ENCODE peak calls at places on chromosome 10, in four cellular contexts. E is mammary epithelial cell, P is uterus, A is sigmoid colon. N is an unnamed sample.

GRCh38 chr10:85580585-85580984 is 786.0 kb downstream of the GRID1 start:
- DNase-seq in E (no peak), P (no peak), A (no peak), N (no peak)

GRCh38 chr10:103618575-103619423 is 125.3 kb downstream of the NEURL1 start:
- DNase-seq in E (no peak), P (peak; percentile 85), A (peak; percentile 88), N (no peak)

GRCh38 chr10:61503051-61503450 is 49.9 kb upstream of the TMEM26 start:
- DNase-seq in E (peak; percentile 32), P (no peak), A (no peak), N (no peak)

GRCh38 chr10:63766766-63767505 is 245.7 kb downstream of the REEP3 start:
- DNase-seq in E (peak; percentile 8), P (no peak), A (no peak), N (no peak)

GRCh38 chr10:70481831-70482530 is 3.4 kb downstream of the PALD1 start:
- DNase-seq in E (no peak), P (peak; percentile 62), A (peak; percentile 87), N (no peak)

GRCh38 chr10:86876748-86877147 is 80.7 kb downstream of the MMRN2 start:
- DNase-seq in E (no peak), P (no peak), A (no peak), N (no peak)

GRCh38 chr10:68559872-68560200 is 301 bp upstream of the TET1 start:
- DNase-seq in E (no peak), P (no peak), A (peak; percentile 69), N (no peak)

GRCh38 chr10:72329290-72330058 is 25.2 kb downstream of the DNAJB12 start:
- DNase-seq in E (no peak), P (no peak), A (no peak), N (no peak)

GRCh38 chr10:103273026-103273425 is 3.9 kb upstream of the INA start:
- DNase-seq in E (peak; percentile 99), P (no peak), A (no peak), N (no peak)

GRCh38 chr10:58662314-58662713 is 149.6 kb downstream of the BICC1 start:
- DNase-seq in E (peak; percentile 90), P (no peak), A (no peak), N (no peak)

GRCh38 chr10:52172581-52172980 is 141.5 kb upstream of the DKK1 start:
- DNase-seq in E (no peak), P (no peak), A (no peak), N (no peak)

GRCh38 chr10:90779573-90779972 is 78.3 kb downstream of the HTR7 start:
- DNase-seq in E (peak; percentile 35), P (no peak), A (no peak), N (no peak)

GRCh38 chr10:6052247-6053221 is 9.6 kb downstream of the IL2RA start:
- DNase-seq in E (peak; percentile 68), P (no peak), A (peak; percentile 58), N (no peak)

GRCh38 chr10:21740989-21741388 is 207.0 kb downstream of the MLLT10 start:
- DNase-seq in E (no peak), P (no peak), A (no peak), N (no peak)

GRCh38 chr10:113097046-113097415 is 147.0 kb downstream of the TCF7L2 start:
- DNase-seq in E (no peak), P (no peak), A (no peak), N (no peak)

GRCh38 chr10:116554628-116555027 is 8.9 kb downstream of the PNLIP start:
- DNase-seq in E (no peak), P (no peak), A (no peak), N (no peak)

GRCh38 chr10:68628576-68629127 is 68.5 kb downstream of the TET1 start:
- DNase-seq in E (no peak), P (no peak), A (no peak), N (no peak)

GRCh38 chr10:47438857-47439474 is 44.9 kb downstream of the ANXA8 start:
- DNase-seq in E (peak; percentile 62), P (no peak), A (no peak), N (peak; percentile 59)

GRCh38 chr10:21894648-21895342 is 108.7 kb downstream of the DNAJC1 start:
- DNase-seq in E (no peak), P (no peak), A (no peak), N (no peak)

GRCh38 chr10:117568226-117568625 is 25.7 kb downstream of the EMX2 start:
- DNase-seq in E (no peak), P (no peak), A (no peak), N (no peak)

GRCh38 chr10:71191459-71192113 is 20.8 kb upstream of the UNC5B start:
- DNase-seq in E (no peak), P (no peak), A (no peak), N (no peak)

GRCh38 chr10:45464958-45465567 is 91.0 kb downstream of the ALOX5 start:
- DNase-seq in E (peak; percentile 47), P (peak; percentile 56), A (no peak), N (peak; percentile 65)

GRCh38 chr10:16843252-16843870 is 26.1 kb upstream of the RSU1 start:
- DNase-seq in E (peak; percentile 61), P (no peak), A (no peak), N (peak; percentile 27)
- TF ChIP-seq CTCF in E (peak; percentile 38), P (peak; percentile 43), A (peak; percentile 31), N (peak; percentile 51)

GRCh38 chr10:60041489-60042133 is 135.3 kb upstream of the CCDC6 start:
- DNase-seq in E (no peak), P (no peak), A (no peak), N (no peak)

GRCh38 chr10:60031664-60032063 is 125.3 kb upstream of the CCDC6 start:
- DNase-seq in E (no peak), P (no peak), A (no peak), N (no peak)

GRCh38 chr10:60040003-60040662 is 133.8 kb upstream of the CCDC6 start:
- DNase-seq in E (no peak), P (no peak), A (no peak), N (no peak)

GRCh38 chr10:60032723-60033122 is 126.4 kb upstream of the CCDC6 start:
- DNase-seq in E (peak; percentile 59), P (no peak), A (no peak), N (peak; percentile 71)

GRCh38 chr10:60035984-60036383 is 129.6 kb upstream of the CCDC6 start:
- DNase-seq in E (no peak), P (no peak), A (no peak), N (no peak)
- H3K4me3 ChIP-seq in E (no peak overlapping the region), P (no peak overlapping the region), A (no peak overlapping the region), N (no peak overlapping the region)

GRCh38 chr10:124351481-124352220 is 67.1 kb downstream of the OAT start:
- DNase-seq in E (no peak), P (no peak), A (no peak), N (no peak)

GRCh38 chr10:124350806-124351205 is 67.9 kb downstream of the OAT start:
- DNase-seq in E (no peak), P (no peak), A (peak; percentile 44), N (no peak)

GRCh38 chr10:124354411-124355382 is 64.0 kb downstream of the OAT start:
- DNase-seq in E (no peak), P (peak; percentile 21), A (no peak), N (no peak)

GRCh38 chr10:124353896-124354295 is 64.8 kb downstream of the OAT start:
- DNase-seq in E (no peak), P (no peak), A (no peak), N (no peak)

DNA sequence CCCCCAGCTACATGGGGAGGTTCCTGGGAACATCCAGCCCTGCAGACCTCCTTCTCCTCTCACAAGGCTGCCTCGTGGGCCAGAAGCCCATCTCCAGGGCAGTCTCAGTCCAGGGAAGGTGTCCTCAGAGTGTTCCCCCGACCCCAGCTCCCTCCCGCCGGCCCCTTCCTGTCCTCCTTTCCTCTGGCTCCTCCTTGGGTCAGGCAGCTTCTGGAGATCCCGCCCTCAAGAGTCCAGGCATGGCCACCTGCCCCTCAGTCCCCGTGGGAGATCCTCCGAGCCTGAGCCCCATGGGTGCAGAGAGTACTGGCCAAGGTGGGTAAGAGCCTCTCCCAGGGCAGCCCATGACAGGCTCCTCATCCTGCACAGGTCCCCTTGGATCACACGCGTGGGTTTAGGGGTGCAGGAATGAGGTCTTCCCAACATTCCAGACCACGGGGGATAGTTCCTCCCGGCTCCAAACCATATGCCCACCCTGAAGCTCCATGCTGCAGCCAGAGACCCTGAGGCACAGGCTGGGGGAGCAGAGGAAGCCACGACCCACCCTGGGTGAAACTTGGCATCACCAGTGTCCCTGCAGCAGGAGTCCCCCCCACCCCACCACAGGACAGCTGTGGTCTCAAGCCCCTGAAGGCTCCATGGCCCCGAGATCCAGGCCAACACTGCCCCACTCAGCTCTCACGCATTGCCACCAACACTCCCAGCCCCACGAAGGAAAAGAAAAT is 65.5 kb downstream of the OAT start:
- DNase-seq in E (no peak), P (no peak), A (no peak), N (no peak)
- H3K4me1 ChIP-seq in E (peaks cover 24% of the 10 kb centered on the region), P (no peaks in the 10 kb centered on the region), A (no peaks in the 10 kb centered on the region), N (no peaks in the 10 kb centered on the region)

GRCh38 chr10:83276971-83277370 is 862.3 kb upstream of the GHITM start:
- DNase-seq in E (no peak), P (no peak), A (no peak), N (no peak)

GRCh38 chr10:83274088-83274487 is 865.2 kb upstream of the GHITM start:
- DNase-seq in E (peak; percentile 2), P (no peak), A (no peak), N (no peak)

GRCh38 chr10:83273035-83273434 is 866.3 kb upstream of the GHITM start:
- DNase-seq in E (no peak), P (no peak), A (no peak), N (no peak)
- TF ChIP-seq CTCF in E (no peak), P (no peak), A (no peak), N (no peak)

DNA sequence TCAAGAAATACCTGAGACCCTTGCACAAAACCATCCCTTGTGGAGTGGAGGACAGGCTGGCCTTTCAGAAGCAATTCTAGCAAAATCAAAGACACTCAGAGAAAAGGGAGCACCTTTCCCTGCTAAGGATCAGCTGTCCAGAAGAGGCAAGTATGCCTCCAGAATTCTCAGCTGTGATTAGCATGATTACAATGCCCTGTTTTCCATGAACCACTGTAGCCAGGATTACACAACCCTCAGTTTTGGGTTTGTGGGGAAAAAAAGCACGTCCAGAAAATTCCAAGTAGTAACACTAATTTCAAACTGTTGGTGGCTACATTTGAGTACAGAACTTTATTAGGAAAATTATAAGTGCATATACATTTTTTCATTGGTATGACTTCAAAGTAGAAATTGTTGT is 15.0 kb downstream of the CXCL12 start:
- DNase-seq in E (no peak), P (no peak), A (no peak), N (no peak)
- H3K4me3 ChIP-seq in E (no peak overlapping the region), P (no peak overlapping the region), A (no peak overlapping the region), N (no peak overlapping the region)

GRCh38 chr10:105973252-105973877 is 1191.1 kb downstream of the SORCS1 start:
- DNase-seq in E (no peak), P (no peak), A (no peak), N (no peak)
- H3K4me1 ChIP-seq in E (no peaks in the 10 kb centered on the region), P (no peaks in the 10 kb centered on the region), A (no peaks in the 10 kb centered on the region), N (no peaks in the 10 kb centered on the region)

GRCh38 chr10:120632047-120632446 is 175.0 kb downstream of the PLPP4 start:
- DNase-seq in E (no peak), P (no peak), A (no peak), N (no peak)

GRCh38 chr10:120630266-120630665 is 173.2 kb downstream of the PLPP4 start:
- DNase-seq in E (no peak), P (no peak), A (no peak), N (no peak)

GRCh38 chr10:120632936-120633335 is 175.9 kb downstream of the PLPP4 start:
- DNase-seq in E (no peak), P (no peak), A (no peak), N (no peak)

GRCh38 chr10:120634629-120635028 is 177.6 kb downstream of the PLPP4 start:
- DNase-seq in E (no peak), P (no peak), A (no peak), N (no peak)
- TF ChIP-seq CTCF in E (no peak), P (no peak), A (no peak), N (no peak)

GRCh38 chr10:99834410-99834809 is 52.0 kb downstream of the ABCC2 start:
- DNase-seq in E (peak; percentile 91), P (no peak), A (no peak), N (no peak)
- H3K4me3 ChIP-seq in E (no peak overlapping the region), P (no peak overlapping the region), A (no peak overlapping the region), N (no peak overlapping the region)

N was measured in prostate gland.